ENCODE peak calls at places on chromosome X, in nine cellular contexts. V is sigmoid colon, J is tibial nerve, G is ovary, Q is K562, H is stomach, R is A549, I is transverse colon, P is upper lobe of left lung. W is an unnamed sample.

GRCh38 chrX:1153940-1154339 is 58.5 kb downstream of the CRLF2 start:
- DNase-seq in V (no peak), J (no peak), G (no peak), Q (no peak), H (no peak), R (peak; percentile 49), I (no peak), P (no peak), W (peak; percentile 78)

GRCh38 chrX:24166078-24166477 is 16.5 kb downstream of the ZFX start:
- DNase-seq in V (no peak), J (no peak), G (no peak), Q (no peak), H (no peak), R (no peak), I (no peak), P (no peak), W (no peak)

GRCh38 chrX:16188687-16189086 is 21.4 kb downstream of the MAGEB17 start:
- DNase-seq in V (no peak), J (no peak), G (no peak), Q (no peak), H (no peak), R (no peak), I (no peak), P (no peak), W (no peak)

GRCh38 chrX:106899841-106900240 is 3.3 kb downstream of the RIPPLY1 start:
- DNase-seq in V (no peak), J (no peak), G (no peak), Q (no peak), H (no peak), R (no peak), I (no peak), P (no peak), W (no peak)

GRCh38 chrX:153438522-153438921 is 7.3 kb downstream of the TREX2 start:
- DNase-seq in V (no peak), J (peak; percentile 11), G (no peak), Q (no peak), H (no peak), R (peak; percentile 40), I (no peak), P (no peak), W (no peak)

GRCh38 chrX:110131031-110131430 is 128.1 kb downstream of the TMEM164 start:
- DNase-seq in V (no peak), J (no peak), G (no peak), Q (no peak), H (no peak), R (no peak), I (no peak), P (no peak), W (no peak)

GRCh38 chrX:154368630-154369452 is 5.6 kb downstream of the FLNA start:
- DNase-seq in V (peak; percentile 92), J (peak; percentile 69), G (peak; percentile 83), Q (peak; percentile 78), H (peak; percentile 61), R (peak; percentile 87), I (peak; percentile 75), P (peak; percentile 86), W (peak; percentile 92)

GRCh38 chrX:118480172-118480571 is 15.4 kb upstream of the DOCK11 start:
- DNase-seq in V (no peak), J (no peak), G (no peak), Q (no peak), H (no peak), R (no peak), I (no peak), P (no peak), W (no peak)

GRCh38 chrX:118677318-118677717 is 50.1 kb upstream of the IL13RA1 start:
- DNase-seq in V (no peak), J (no peak), G (no peak), Q (no peak), H (no peak), R (no peak), I (no peak), P (no peak), W (no peak)

GRCh38 chrX:31893525-31893924 is 821.7 kb upstream of the FTHL17 start:
- DNase-seq in V (no peak), J (no peak), G (no peak), Q (no peak), H (no peak), R (no peak), I (no peak), P (no peak), W (no peak)

GRCh38 chrX:69388526-69388925 is 115.6 kb upstream of the NALF2 start:
- DNase-seq in V (no peak), J (peak; percentile 4), G (no peak), Q (no peak), H (no peak), R (no peak), I (no peak), P (no peak), W (no peak)

GRCh38 chrX:49627030-49627777 is 28.4 kb downstream of the GAGE1 start:
- DNase-seq in V (no peak), J (no peak), G (no peak), Q (peak; percentile 65), H (no peak), R (peak; percentile 44), I (no peak), P (peak; percentile 41), W (no peak)

GRCh38 chrX:18573556-18573955 is 98.4 kb downstream of the RS1 start:
- DNase-seq in V (no peak), J (no peak), G (no peak), Q (no peak), H (no peak), R (no peak), I (no peak), P (no peak), W (no peak)

GRCh38 chrX:56729152-56729557 is at the start of gene NBDY:
- DNase-seq in V (no peak), J (peak; percentile 29), G (peak; percentile 40), Q (peak; percentile 7), H (peak; percentile 33), R (peak; percentile 75), I (peak; percentile 33), P (no peak), W (no peak)

GRCh38 chrX:19678941-19679340 is 163.6 kb upstream of the MAP3K15 start:
- DNase-seq in V (no peak), J (no peak), G (no peak), Q (no peak), H (no peak), R (no peak), I (no peak), P (no peak), W (no peak)

GRCh38 chrX:64977830-64978229 is 1.6 kb upstream of the ZC4H2 start:
- DNase-seq in V (no peak), J (no peak), G (no peak), Q (no peak), H (no peak), R (peak; percentile 3), I (no peak), P (no peak), W (no peak)

GRCh38 chrX:46236411-46236810 is 308.8 kb downstream of the ZNF674 start:
- DNase-seq in V (no peak), J (no peak), G (no peak), Q (no peak), H (no peak), R (no peak), I (no peak), P (no peak), W (no peak)

GRCh38 chrX:2714551-2714950 is 23.5 kb downstream of the CD99 start:
- DNase-seq in V (peak; percentile 22), J (no peak), G (no peak), Q (no peak), H (no peak), R (no peak), I (no peak), P (no peak), W (no peak)

GRCh38 chrX:69285881-69286545 is 120.8 kb upstream of the PJA1 start:
- DNase-seq in V (peak; percentile 85), J (peak; percentile 63), G (peak; percentile 89), Q (peak; percentile 79), H (peak; percentile 67), R (peak; percentile 21), I (peak; percentile 64), P (peak; percentile 91), W (no peak)

GRCh38 chrX:100830143-100830542 is 10.0 kb downstream of the CSTF2 start:
- DNase-seq in V (no peak), J (no peak), G (no peak), Q (no peak), H (no peak), R (no peak), I (no peak), P (no peak), W (no peak)

GRCh38 chrX:100798815-100799214 is 21.4 kb upstream of the CSTF2 start:
- DNase-seq in V (no peak), J (no peak), G (no peak), Q (no peak), H (no peak), R (no peak), I (no peak), P (no peak), W (no peak)

GRCh38 chrX:46185923-46186810 is 359.1 kb downstream of the ZNF674 start:
- DNase-seq in V (no peak), J (no peak), G (no peak), Q (no peak), H (no peak), R (no peak), I (no peak), P (no peak), W (no peak)

GRCh38 chrX:39850630-39851152 is 247.1 kb downstream of the BCOR start:
- DNase-seq in V (no peak), J (no peak), G (no peak), Q (peak; percentile 75), H (no peak), R (no peak), I (no peak), P (no peak), W (no peak)
- TF ChIP-seq EP300 in V (no peak), J (no peak), G (no peak), Q (peak; percentile 91), H (no peak), R (no peak), I (no peak), P (no peak), W (no peak)

GRCh38 chrX:108437789-108438623 is at the start of gene COL4A6:
- DNase-seq in V (no peak), J (no peak), G (peak; percentile 21), Q (peak; percentile 24), H (no peak), R (peak; percentile 49), I (no peak), P (peak; percentile 36), W (no peak)
- H3K4me3 ChIP-seq in V (no peak within 1 kb of the TSS), J (no peak within 1 kb of the TSS), G (peak within 1 kb of the TSS; percentile 43), Q (no peak within 1 kb of the TSS), H (peak within 1 kb of the TSS; percentile 55), R (peak within 1 kb of the TSS; percentile 90), I (peak within 1 kb of the TSS; percentile 39), P (peak within 1 kb of the TSS; percentile 39), W (peak within 1 kb of the TSS; percentile 65)

DNA sequence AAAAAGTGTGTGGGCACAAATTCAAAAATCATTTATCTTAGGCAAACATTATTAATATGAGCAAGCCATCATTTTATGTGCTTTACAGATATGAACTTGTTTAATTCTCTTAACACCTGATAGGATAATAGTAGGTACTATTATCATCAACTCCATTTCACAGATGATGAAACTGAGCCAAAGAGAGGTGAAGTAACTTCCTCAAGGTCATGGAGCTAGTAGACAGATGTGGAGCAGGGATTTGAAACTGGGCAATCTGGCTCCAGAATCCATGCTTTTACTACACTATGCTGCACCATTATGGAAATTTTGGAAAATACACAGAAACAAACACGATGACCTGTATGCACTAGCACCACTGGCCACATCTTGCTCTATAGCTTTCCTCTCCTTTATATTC is 1.0 kb upstream of the PIN4 start:
- DNase-seq in V (no peak), J (no peak), G (no peak), Q (no peak), H (no peak), R (no peak), I (no peak), P (no peak), W (no peak)
- TF ChIP-seq EP300 in V (no peak), J (no peak), G (no peak), Q (no peak), H (no peak), R (no peak), I (no peak), P (no peak), W (no peak)

GRCh38 chrX:10158279-10158939 is 1.6 kb downstream of the CLCN4 start:
- DNase-seq in V (no peak), J (no peak), G (peak; percentile 47), Q (no peak), H (no peak), R (no peak), I (no peak), P (peak; percentile 90), W (no peak)
- H3K4me3 ChIP-seq in V (no peak overlapping the region), J (peak overlapping the region; percentile 27), G (no peak overlapping the region), Q (no peak overlapping the region), H (peak overlapping the region; percentile 38), R (peak overlapping the region; percentile 41), I (no peak overlapping the region), P (peak overlapping the region; percentile 28), W (peak overlapping the region; percentile 47)